ENCODE peak calls at places on chromosomes 3 and 15, in six cellular contexts. K is posterior cingulate gyrus, I is substantia nigra, X is erythroblast, E is hippocampal formation, Z is NCI-H1417 treated with DMSO at 0.1 percent for 48 hours. J is an unnamed sample.

GRCh38 chr3:16109929-16110328 is 64.6 kb upstream of the GALNT15 start:
- DNase-seq in K (no peak), I (no peak), X (no peak), E (no peak), Z (no peak), J (no peak)

GRCh38 chr3:32840086-32840841 is 22.5 kb downstream of the TRIM71 start:
- DNase-seq in K (no peak), I (no peak), X (no peak), E (no peak), Z (no peak), J (no peak)

GRCh38 chr3:137869022-137869421 is 104.9 kb downstream of the SOX14 start:
- DNase-seq in K (no peak), I (no peak), X (no peak), E (no peak), Z (no peak), J (no peak)

GRCh38 chr3:58564456-58565160 is 12.6 kb downstream of the FAM107A start:
- DNase-seq in K (no peak), I (no peak), X (no peak), E (no peak), Z (no peak), J (no peak)

GRCh38 chr3:124986153-124987143 is 51.9 kb upstream of the MUC13 start:
- DNase-seq in K (no peak), I (no peak), X (no peak), E (no peak), Z (no peak), J (no peak)

GRCh38 chr15:78051622-78052405 is 25.7 kb downstream of the TBC1D2B start:
- DNase-seq in K (no peak), I (no peak), X (no peak), E (no peak), Z (no peak), J (no peak)

GRCh38 chr15:58932791-58933310 is 628 bp downstream of the SLTM start:
- DNase-seq in K (peak; percentile 33), I (no peak), X (peak; percentile 87), E (peak; percentile 44), Z (no peak), J (no peak)

GRCh38 chr3:136142592-136142991 is 53.5 kb downstream of the MSL2 start:
- DNase-seq in K (no peak), I (no peak), X (no peak), E (no peak), Z (no peak), J (no peak)

GRCh38 chr15:65355173-65355982 is 22.4 kb downstream of the IGDCC3 start:
- DNase-seq in K (peak; percentile 59), I (peak; percentile 59), X (no peak), E (peak; percentile 86), Z (no peak), J (no peak)

GRCh38 chr3:187286467-187287059 is 5.0 kb downstream of the MASP1 start:
- DNase-seq in K (no peak), I (no peak), X (no peak), E (no peak), Z (no peak), J (no peak)

GRCh38 chr3:72496055-72496690 is 352.1 kb downstream of the SHQ1 start:
- DNase-seq in K (no peak), I (no peak), X (no peak), E (no peak), Z (no peak), J (no peak)

GRCh38 chr15:62392411-62392810 is 227.3 kb upstream of the C2CD4B start:
- DNase-seq in K (no peak), I (no peak), X (peak; percentile 30), E (no peak), Z (no peak), J (no peak)

J was measured in NCI-H1436 treated with DMSO at 0.1 percent for 48 hours.